ENCODE peak calls at places on chromosomes 3 and 15, in six cellular contexts. D is astrocyte, C is tibial artery, X is Peyer's patch, K is esophagus squamous epithelium, B is fibroblast of lung. S is an unnamed sample.
A peak's percentile ranks its signal among the peaks of the same experiment; 100 is the strongest.

GRCh38 chr3:43620953-43621405 is 832 bp downstream of the ANO10 start:
- DNase-seq in D (no peak), C (no peak), X (no peak), K (no peak), B (peak; percentile 14), S (no peak)

GRCh38 chr3:106342386-106342785 is 473.6 kb upstream of the CBLB start:
- DNase-seq in D (no peak), C (no peak), X (no peak), K (no peak), B (no peak), S (no peak)

GRCh38 chr15:69000091-69000490 is 14.4 kb upstream of the NOX5 start:
- DNase-seq in D (no peak), C (no peak), X (no peak), K (no peak), B (no peak), S (no peak)

GRCh38 chr15:60396100-60396499 is 1.7 kb downstream of the ANXA2 start:
- DNase-seq in D (no peak), C (no peak), X (no peak), K (no peak), B (peak; percentile 53), S (no peak)

GRCh38 chr15:64816452-64816851 is 9.0 kb downstream of the PIF1 start:
- DNase-seq in D (no peak), C (no peak), X (no peak), K (no peak), B (no peak), S (no peak)

GRCh38 chr15:69116391-69116790 is 44.0 kb upstream of the GLCE start:
- DNase-seq in D (no peak), C (no peak), X (no peak), K (no peak), B (no peak), S (peak; percentile 47)

GRCh38 chr15:46080018-46080417 is 445.2 kb downstream of the SQOR start:
- DNase-seq in D (no peak), C (no peak), X (no peak), K (no peak), B (no peak), S (peak; percentile 31)

GRCh38 chr3:72480366-72480765 is 367.9 kb downstream of the SHQ1 start:
- DNase-seq in D (no peak), C (no peak), X (no peak), K (no peak), B (no peak), S (no peak)

GRCh38 chr3:69130689-69131088 is 8.3 kb upstream of the LMOD3 start:
- DNase-seq in D (no peak), C (no peak), X (no peak), K (no peak), B (no peak), S (no peak)

GRCh38 chr3:178875157-178875556 is 196.5 kb downstream of the ZMAT3 start:
- DNase-seq in D (no peak), C (no peak), X (no peak), K (no peak), B (no peak), S (no peak)

GRCh38 chr3:62803276-62803675 is 71.9 kb downstream of the CADPS start:
- DNase-seq in D (no peak), C (no peak), X (no peak), K (no peak), B (no peak), S (no peak)

GRCh38 chr15:61151791-61152190 is 77.3 kb downstream of the RORA start:
- DNase-seq in D (no peak), C (no peak), X (no peak), K (no peak), B (no peak), S (no peak)

GRCh38 chr3:128359060-128359664 is 107.5 kb downstream of the DNAJB8 start:
- DNase-seq in D (no peak), C (no peak), X (no peak), K (no peak), B (no peak), S (no peak)

GRCh38 chr3:104460477-104461406 is 906.0 kb upstream of the ALCAM start:
- DNase-seq in D (peak; percentile 62), C (no peak), X (no peak), K (no peak), B (peak; percentile 74), S (peak; percentile 39)

GRCh38 chr15:64642875-64643274 is 132.5 kb downstream of the RBPMS2 start:
- DNase-seq in D (no peak), C (no peak), X (no peak), K (no peak), B (no peak), S (no peak)

GRCh38 chr15:47384316-47384715 is 333.0 kb upstream of the SEMA6D start:
- DNase-seq in D (peak; percentile 89), C (no peak), X (no peak), K (no peak), B (peak; percentile 91), S (peak; percentile 33)

GRCh38 chr3:130276203-130276803 is 69.2 kb upstream of the COL6A5 start:
- DNase-seq in D (peak; percentile 24), C (no peak), X (no peak), K (no peak), B (peak; percentile 43), S (no peak)

GRCh38 chr3:189360291-189360690 is 188.5 kb downstream of the TPRG1 start:
- DNase-seq in D (peak; percentile 54), C (no peak), X (no peak), K (no peak), B (peak; percentile 64), S (no peak)

GRCh38 chr3:9514306-9514705 is 39.3 kb downstream of the LHFPL4 start:
- DNase-seq in D (no peak), C (no peak), X (no peak), K (no peak), B (no peak), S (no peak)

GRCh38 chr3:20097015-20097414 is 56.8 kb downstream of the KAT2B start:
- DNase-seq in D (no peak), C (no peak), X (no peak), K (no peak), B (peak; percentile 9), S (no peak)

GRCh38 chr15:94225616-94226015 is 5.7 kb upstream of the MCTP2 start:
- DNase-seq in D (peak; percentile 22), C (no peak), X (no peak), K (no peak), B (peak; percentile 34), S (no peak)

GRCh38 chr15:27714675-27715074 is 384.4 kb downstream of the OCA2 start:
- DNase-seq in D (no peak), C (no peak), X (no peak), K (no peak), B (no peak), S (peak; percentile 51)
- TF ChIP-seq CTCF in D (no peak), C (no peak), X (no peak), K (no peak), B (no peak), S (peak; percentile 66)

GRCh38 chr3:120446891-120447668 is 3.7 kb downstream of the FSTL1 start:
- DNase-seq in D (no peak), C (no peak), X (no peak), K (no peak), B (no peak), S (no peak)
- H3K4me1 ChIP-seq in D (peaks cover 40% of the 10 kb centered on the region), C (peaks cover 78% of the 10 kb centered on the region), X (no peaks in the 10 kb centered on the region), K (peaks cover 85% of the 10 kb centered on the region), B (peaks cover 16% of the 10 kb centered on the region), S (peaks cover 13% of the 10 kb centered on the region)

GRCh38 chr15:33089878-33090757 is 104.4 kb downstream of the FMN1 start:
- DNase-seq in D (peak; percentile 44), C (no peak), X (no peak), K (no peak), B (peak; percentile 54), S (no peak)

GRCh38 chr15:33084661-33085060 is 109.9 kb downstream of the FMN1 start:
- DNase-seq in D (no peak), C (no peak), X (no peak), K (no peak), B (no peak), S (no peak)

GRCh38 chr15:33089165-33089877 is 105.2 kb downstream of the FMN1 start:
- DNase-seq in D (no peak), C (no peak), X (no peak), K (no peak), B (no peak), S (no peak)

GRCh38 chr15:33083232-33084006 is 111.1 kb downstream of the FMN1 start:
- DNase-seq in D (peak; percentile 48), C (no peak), X (no peak), K (no peak), B (peak; percentile 65), S (peak; percentile 55)

DNA sequence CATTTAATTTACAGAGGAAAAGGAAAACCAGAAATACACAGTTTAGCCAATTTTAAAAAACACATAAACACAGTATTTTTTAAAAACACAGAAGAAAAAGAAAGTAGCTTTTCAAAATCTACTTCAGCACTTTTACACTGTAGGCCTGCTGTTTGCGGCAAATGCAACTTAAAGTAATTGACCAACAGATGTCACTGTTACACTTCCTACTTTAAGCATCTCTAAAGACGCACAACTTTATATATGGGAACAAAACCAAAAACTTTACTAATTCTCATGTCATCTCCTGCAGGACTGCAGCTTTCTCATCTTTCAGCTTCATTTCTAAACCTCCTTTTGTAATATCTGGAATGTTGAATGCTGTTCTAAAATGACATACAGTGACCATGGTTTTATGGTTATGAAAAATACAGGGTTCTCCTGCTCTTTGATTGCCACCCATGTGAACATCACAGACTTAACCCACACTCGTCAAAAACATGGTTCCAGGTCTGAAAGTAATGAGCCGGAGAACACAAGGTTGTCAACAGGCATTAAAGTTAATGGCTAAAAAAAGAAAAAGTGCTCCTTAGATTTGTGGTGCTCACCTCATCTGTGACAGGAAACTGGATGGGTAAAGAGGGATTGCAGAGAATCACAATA is 107.9 kb downstream of the FMN1 start:
- DNase-seq in D (peak; percentile 60), C (no peak), X (no peak), K (no peak), B (peak; percentile 66), S (no peak)
- TF ChIP-seq CTCF in D (peak; percentile 73), C (no peak), X (peak; percentile 60), K (peak; percentile 37), B (peak; percentile 49), S (peak; percentile 74)

GRCh38 chr3:42072583-42072924 is 18.6 kb upstream of the TRAK1 start:
- DNase-seq in D (no peak), C (no peak), X (no peak), K (no peak), B (no peak), S (no peak)

GRCh38 chr3:42071720-42072582 is 19.2 kb upstream of the TRAK1 start:
- DNase-seq in D (peak; percentile 73), C (peak; percentile 92), X (no peak), K (no peak), B (peak; percentile 80), S (peak; percentile 63)

GRCh38 chr3:42072930-42073329 is 18.2 kb upstream of the TRAK1 start:
- DNase-seq in D (no peak), C (no peak), X (no peak), K (no peak), B (no peak), S (no peak)

GRCh38 chr3:42068303-42069088 is 22.7 kb upstream of the TRAK1 start:
- DNase-seq in D (no peak), C (no peak), X (no peak), K (no peak), B (no peak), S (no peak)

GRCh38 chr3:42070089-42070885 is 20.9 kb upstream of the TRAK1 start:
- DNase-seq in D (no peak), C (no peak), X (no peak), K (no peak), B (no peak), S (no peak)
- H3K4me1 ChIP-seq in D (peaks cover 35% of the 10 kb centered on the region), C (peaks cover 96% of the 10 kb centered on the region), X (no peaks in the 10 kb centered on the region), K (peaks cover 73% of the 10 kb centered on the region), B (peaks cover 38% of the 10 kb centered on the region), S (peaks cover 5% of the 10 kb centered on the region)

GRCh38 chr3:53513556-53514190 is 19.3 kb downstream of the CACNA1D start:
- DNase-seq in D (no peak), C (no peak), X (no peak), K (no peak), B (no peak), S (no peak)
- TF ChIP-seq CTCF in D (peak; percentile 17), C (no peak), X (peak; percentile 28), K (peak; percentile 7), B (no peak), S (peak; percentile 51)

S was measured in H9.